ENCODE peak calls at places on chromosomes 2 and 18, in nine cellular contexts. V is mesendoderm, I is anterior cingulate cortex, J is transverse colon, L is NCI-H1436, Z is GM06990, O is H7, N is T-cell, W is A172. F is an unnamed sample.

GRCh38 chr2:70921031-70921430 is 14.7 kb upstream of the ATP6V1B1 start:
- DNase-seq in V (no peak), I (no peak), J (no peak), L (no peak), Z (no peak), O (peak; percentile 8), N (no peak), W (no peak), F (no peak)

GRCh38 chr2:39623916-39624315 is 41.8 kb upstream of the TMEM178A start:
- DNase-seq in V (no peak), I (peak; percentile 70), J (no peak), L (no peak), Z (no peak), O (no peak), N (no peak), W (no peak), F (no peak)

GRCh38 chr2:65129276-65129612 is 662 bp downstream of the RAB1A start:
- DNase-seq in V (peak; percentile 45), I (no peak), J (no peak), L (no peak), Z (no peak), O (no peak), N (no peak), W (no peak), F (no peak)

GRCh38 chr18:62763101-62763521 is 47.8 kb downstream of the PHLPP1 start:
- DNase-seq in V (no peak), I (no peak), J (no peak), L (no peak), Z (no peak), O (no peak), N (no peak), W (no peak), F (no peak)

GRCh38 chr2:168758970-168759820 is 43.2 kb upstream of the NOSTRIN start:
- DNase-seq in V (peak; percentile 66), I (no peak), J (no peak), L (peak; percentile 2), Z (no peak), O (peak; percentile 48), N (no peak), W (peak; percentile 42), F (no peak)

GRCh38 chr18:25253136-25253535 is 98.8 kb downstream of the ZNF521 start:
- DNase-seq in V (no peak), I (no peak), J (no peak), L (no peak), Z (no peak), O (no peak), N (no peak), W (no peak), F (no peak)

GRCh38 chr2:71333619-71334018 is 2.0 kb downstream of the ZNF638 start:
- DNase-seq in V (peak; percentile 30), I (no peak), J (no peak), L (no peak), Z (no peak), O (no peak), N (no peak), W (no peak), F (no peak)

GRCh38 chr2:233256048-233256447 is 4.6 kb downstream of the ATG16L1 start:
- DNase-seq in V (no peak), I (no peak), J (no peak), L (no peak), Z (peak; percentile 24), O (no peak), N (no peak), W (no peak), F (no peak)

GRCh38 chr2:239316562-239317465 is 84.0 kb downstream of the HDAC4 start:
- DNase-seq in V (no peak), I (no peak), J (no peak), L (no peak), Z (no peak), O (no peak), N (no peak), W (no peak), F (no peak)

GRCh38 chr2:41937464-41937861 is 110.4 kb upstream of the PKDCC start:
- DNase-seq in V (peak; percentile 98), I (no peak), J (no peak), L (no peak), Z (no peak), O (peak; percentile 80), N (no peak), W (no peak), F (no peak)